ENCODE peak calls at places on chromosomes 6 and 20, in nine cellular contexts. U is lower leg skin, Z is ecto neural progenitor cell, S is T-helper 1 cell, A is right atrium auricular region, Y is choroid plexus epithelial cell, X is DMS153, L is Right ventricle myocardium superior, O is kidney glomerular epithelial cell. J is an unnamed sample.

GRCh38 chr6:27553123-27553904 is 80.4 kb upstream of the ZNF184 start:
- DNase-seq in O (peak), L (no peak), Z (peak), S (no peak), Y (peak), U (no peak), A (no peak), X (no peak), J (peak)

GRCh38 chr20:19815553-19815991 is 57.5 kb downstream of the RIN2 start:
- DNase-seq in A (no peak), O (peak), U (no peak), S (no peak), L (no peak), Y (peak), X (no peak), Z (no peak), J (peak)

GRCh38 chr6:132404736-132405135 is 3.5 kb upstream of the MOXD1 start:
- DNase-seq in O (peak), U (no peak), S (no peak), Z (no peak), X (no peak), A (no peak), Y (peak), L (no peak), J (peak)

GRCh38 chr20:2804041-2804828 is 3.8 kb upstream of the CPXM1 start:
- DNase-seq in U (peak), A (no peak), L (no peak), Z (no peak), O (no peak), S (no peak), Y (no peak), X (no peak), J (no peak)

GRCh38 chr20:45629496-45630100 is at the start of gene WFDC10A:
- DNase-seq in L (no peak), Z (peak), O (peak), U (no peak), Y (peak), A (peak), X (peak), S (no peak), J (peak)

GRCh38 chr6:45082091-45082490 is 246.0 kb upstream of the RUNX2 start:
- DNase-seq in Z (no peak), S (no peak), A (no peak), X (no peak), L (no peak), U (no peak), Y (no peak), O (no peak), J (no peak)

GRCh38 chr6:63193324-63193723 is 17.9 kb upstream of the FKBP1C start:
- DNase-seq in Y (no peak), O (no peak), A (no peak), X (no peak), Z (no peak), S (no peak), U (no peak), L (no peak), J (no peak)

GRCh38 chr6:29734046-29735018 is 11.1 kb downstream of the HLA-F start:
- DNase-seq in Y (no peak), S (no peak), O (no peak), U (peak), L (no peak), Z (no peak), X (no peak), A (no peak), J (no peak)

GRCh38 chr20:44137210-44137781 is 49.7 kb downstream of the JPH2 start:
- DNase-seq in O (peak), Z (peak), S (no peak), A (no peak), U (no peak), X (no peak), L (peak), Y (peak), J (no peak)

GRCh38 chr6:168784426-168784825 is 343.4 kb downstream of the SMOC2 start:
- DNase-seq in L (no peak), S (no peak), Z (no peak), X (no peak), U (no peak), Y (no peak), O (no peak), A (no peak), J (no peak)

GRCh38 chr6:150528648-150529285 is 70.9 kb upstream of the PLEKHG1 start:
- DNase-seq in O (peak), S (no peak), X (no peak), A (no peak), U (no peak), Y (peak), Z (peak), L (peak), J (peak)

GRCh38 chr6:14622135-14622534 is 504.6 kb downstream of the CD83 start:
- DNase-seq in U (no peak), A (no peak), X (no peak), S (no peak), Y (peak), O (no peak), L (no peak), Z (no peak), J (no peak)

GRCh38 chr6:13924146-13924948 is 405 bp upstream of the RNF182 start:
- DNase-seq in X (no peak), S (peak), L (peak), Z (peak), Y (peak), O (peak), U (no peak), A (no peak), J (peak)

GRCh38 chr6:1618305-1619105 is 8.8 kb downstream of the FOXC1 start:
- DNase-seq in L (no peak), S (no peak), Y (no peak), A (no peak), O (no peak), Z (no peak), U (no peak), X (no peak), J (no peak)

J was measured in RCC 7860.